ENCODE peak calls at places on chromosomes 3 and 15, in five cellular contexts. B, E, H, O and M are unnamed samples.

GRCh38 chr3:24985631-24986030 is 442.4 kb upstream of the RARB start:
- DNase-seq in E (no peak), H (no peak), O (no peak), B (no peak), M (no peak)

GRCh38 chr3:49058011-49058410 is 28.8 kb upstream of the IMPDH2 start:
- DNase-seq in H (no peak), E (no peak), O (no peak), B (no peak), M (no peak)

GRCh38 chr15:76799760-76800159 is 105.4 kb downstream of the SCAPER start:
- DNase-seq in E (peak; percentile 13), O (no peak), H (no peak), B (peak; percentile 16), M (no peak)

GRCh38 chr3:73813291-73813977 is 188.7 kb upstream of the PDZRN3 start:
- DNase-seq in O (no peak), H (no peak), B (no peak), E (no peak), M (no peak)

GRCh38 chr3:150202696-150203095 is 205.4 kb upstream of the TSC22D2 start:
- DNase-seq in E (no peak), O (no peak), H (no peak), B (no peak), M (no peak)

GRCh38 chr15:34837246-34838016 is 42.1 kb upstream of the ACTC1 start:
- DNase-seq in H (no peak), O (no peak), E (no peak), B (peak; percentile 10), M (no peak)

GRCh38 chr15:74272812-74273211 is 36.7 kb downstream of the CCDC33 start:
- DNase-seq in E (no peak), O (no peak), H (no peak), B (no peak), M (no peak)

GRCh38 chr3:175149675-175150074 is 290.5 kb downstream of the NAALADL2 start:
- DNase-seq in H (peak; percentile 1), O (peak; percentile 62), E (no peak), B (no peak), M (no peak)

GRCh38 chr3:55191911-55192787 is 264.3 kb upstream of the LRTM1 start:
- DNase-seq in H (no peak), O (no peak), E (no peak), B (no peak), M (no peak)

GRCh38 chr15:63439536-63440264 is 58.1 kb upstream of the CA12 start:
- DNase-seq in H (no peak), O (no peak), B (no peak), E (no peak), M (no peak)

GRCh38 chr3:193821272-193821671 is 228.3 kb downstream of the OPA1 start:
- DNase-seq in O (no peak), H (no peak), E (no peak), B (no peak), M (no peak)

GRCh38 chr3:72155391-72156064 is 370.6 kb upstream of the PROK2 start:
- DNase-seq in H (peak; percentile 81), B (peak; percentile 41), E (peak; percentile 53), O (no peak), M (no peak)

GRCh38 chr15:90708516-90708915 is 8.6 kb upstream of the BLM start:
- DNase-seq in O (no peak), B (no peak), E (no peak), H (no peak), M (no peak)

GRCh38 chr15:26641144-26641543 is 131.7 kb downstream of the GABRB3 start:
- DNase-seq in H (no peak), O (no peak), B (no peak), E (no peak), M (no peak)

GRCh38 chr3:31234143-31234542 is 298.6 kb upstream of the STT3B start:
- DNase-seq in H (no peak), E (no peak), B (no peak), O (no peak), M (no peak)

GRCh38 chr3:31237887-31238286 is 294.8 kb upstream of the STT3B start:
- DNase-seq in E (no peak), B (no peak), H (no peak), O (no peak), M (no peak)

GRCh38 chr3:31232049-31233040 is 300.4 kb upstream of the STT3B start:
- DNase-seq in H (no peak), B (no peak), E (no peak), O (no peak), M (no peak)

GRCh38 chr3:31230834-31231233 is 301.9 kb upstream of the STT3B start:
- DNase-seq in E (no peak), B (no peak), O (no peak), H (no peak), M (no peak)

DNA sequence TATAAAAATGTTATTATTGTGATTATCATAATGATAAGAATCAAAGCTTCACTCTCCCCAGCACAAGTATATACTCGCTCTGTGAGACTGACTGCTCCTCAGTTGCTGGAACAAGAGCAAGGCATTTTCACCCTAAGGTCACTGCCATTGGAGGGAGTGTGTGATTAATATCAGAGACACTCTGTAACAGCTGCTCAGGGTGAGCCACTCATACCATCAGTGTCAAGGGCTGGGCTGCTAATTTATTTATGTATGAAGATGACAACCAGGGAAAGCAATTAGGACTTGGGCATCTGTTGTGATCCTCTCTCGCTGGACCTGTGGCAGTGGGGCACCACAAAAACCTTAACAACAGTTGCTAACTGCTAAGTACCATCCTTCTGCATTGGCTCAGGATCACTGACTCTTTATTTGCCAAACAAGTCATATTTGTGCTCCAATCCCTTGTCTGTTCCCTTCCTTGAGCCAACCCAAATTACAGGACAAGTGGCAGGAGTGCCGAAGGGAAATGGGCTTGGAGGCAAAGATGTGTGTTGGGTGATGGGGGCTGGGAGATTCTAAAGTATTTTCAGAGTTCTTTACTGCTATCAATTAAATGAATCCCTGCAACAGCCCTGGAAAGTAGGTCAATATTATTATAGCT is 297.5 kb upstream of the STT3B start:
- DNase-seq in H (no peak), E (no peak), B (no peak), O (no peak), M (no peak)
- TF ChIP-seq ESRRA in H (no peak), E (no peak), B (no peak), O (no peak), M (no peak)

GRCh38 chr15:25532269-25532668 is 93.4 kb upstream of the UBE3A start:
- DNase-seq in H (no peak), B (no peak), O (no peak), E (no peak), M (no peak)
- TF ChIP-seq ESRRA in H (no peak), B (no peak), O (no peak), E (no peak), M (no peak)

DNA sequence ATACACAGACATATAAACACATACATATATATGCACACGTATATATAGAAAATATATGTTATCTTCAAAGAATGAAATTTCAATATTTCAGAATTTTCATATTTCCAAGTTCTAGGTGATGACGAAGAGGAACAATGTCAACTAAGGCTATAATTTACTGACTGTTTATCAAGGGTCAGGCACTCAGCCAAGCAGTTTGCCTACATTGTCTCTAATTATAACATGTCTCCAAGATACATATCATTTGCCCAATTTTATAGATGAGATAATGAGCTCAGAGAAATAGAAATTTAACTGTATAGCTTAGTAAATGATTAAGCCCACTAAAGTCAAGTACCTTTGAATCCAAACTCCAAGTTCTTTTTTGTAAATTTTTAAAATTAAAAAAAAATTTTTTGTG is 99.9 kb upstream of the PLSCR4 start:
- DNase-seq in O (no peak), B (no peak), E (no peak), H (no peak), M (no peak)
- TF ChIP-seq ESRRA in O (no peak), B (no peak), E (no peak), H (no peak), M (no peak)

GRCh38 chr3:19543212-19543841 is 390.7 kb downstream of the EFHB start:
- DNase-seq in O (peak; percentile 25), E (no peak), H (peak; percentile 15), B (no peak), M (peak; percentile 11)

DNA sequence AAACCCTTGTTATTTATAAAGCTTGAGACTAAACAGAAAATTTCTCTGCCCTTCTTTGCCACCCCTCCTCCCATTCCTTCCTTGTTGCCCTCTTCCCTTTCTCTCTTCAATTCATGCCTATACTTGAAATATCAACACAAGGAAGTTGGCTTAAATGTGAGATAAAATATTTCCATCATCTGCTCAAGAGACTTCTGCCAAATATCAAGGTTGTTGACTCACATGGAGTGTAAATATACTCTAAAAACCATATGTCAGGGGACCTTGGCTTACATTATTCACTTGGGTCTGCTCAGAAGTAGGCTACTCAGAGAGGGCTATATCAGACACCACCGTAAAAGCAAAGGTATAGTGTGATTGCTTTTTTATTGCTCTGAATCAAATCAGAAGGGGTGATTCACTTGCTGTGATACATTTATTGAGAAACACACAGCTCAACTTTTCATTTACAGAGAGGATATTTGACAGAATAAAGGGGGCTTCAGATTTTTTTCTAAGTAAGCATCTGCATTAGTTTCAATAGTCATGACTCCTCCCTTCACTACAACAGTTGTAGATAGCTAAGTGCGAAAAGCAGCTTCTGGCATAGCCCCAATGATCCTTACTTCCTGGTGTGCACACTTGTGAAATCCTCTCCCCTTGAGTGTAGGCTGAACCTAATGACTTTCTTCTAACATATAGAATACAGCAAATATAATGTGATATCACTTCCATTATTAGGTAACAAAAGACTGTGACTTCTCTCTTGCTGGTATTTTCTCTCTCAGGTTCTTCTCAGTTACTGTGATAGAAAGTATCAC is 386.2 kb downstream of the EFHB start:
- DNase-seq in E (no peak), B (no peak), H (no peak), O (no peak), M (no peak)
- TF ChIP-seq ESRRA in E (no peak), B (no peak), H (no peak), O (no peak), M (no peak)

GRCh38 chr15:101169457-101170071 is 82.3 kb downstream of the CHSY1 start:
- DNase-seq in H (no peak), O (no peak), E (no peak), B (no peak), M (no peak)

GRCh38 chr15:101167791-101168462 is 83.9 kb downstream of the CHSY1 start:
- DNase-seq in B (no peak), H (peak; percentile 57), E (peak; percentile 94), O (no peak), M (no peak)

GRCh38 chr15:101167366-101167790 is 84.5 kb downstream of the CHSY1 start:
- DNase-seq in B (no peak), H (peak; percentile 31), E (no peak), O (no peak), M (no peak)

GRCh38 chr15:101168898-101169297 is 83.0 kb downstream of the CHSY1 start:
- DNase-seq in E (no peak), H (no peak), B (no peak), O (no peak), M (no peak)

DNA sequence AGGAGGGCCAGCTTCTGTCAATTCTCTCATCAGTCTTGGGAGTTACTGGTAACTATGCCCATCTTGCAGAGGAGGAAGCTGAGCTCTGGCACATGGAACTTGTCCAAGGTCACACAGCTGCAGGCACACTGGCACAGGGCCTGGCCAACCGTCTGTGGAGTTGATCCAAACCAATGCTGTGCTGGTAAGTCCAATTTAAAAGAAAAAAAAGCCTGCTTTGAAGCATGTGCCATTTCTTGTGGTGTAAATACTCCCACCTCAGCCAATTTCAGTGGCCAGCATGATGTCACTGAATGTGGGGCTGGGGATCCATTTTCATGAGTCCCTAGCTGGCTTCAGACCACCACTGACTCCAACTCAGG is 83.4 kb downstream of the CHSY1 start:
- DNase-seq in O (no peak), H (no peak), E (no peak), B (no peak), M (no peak)
- TF ChIP-seq ESRRA in O (no peak), H (no peak), E (peak; percentile 1), B (no peak), M (no peak)